ENCODE peak calls at places on chromosomes 5 and 9, in four cellular contexts. One of them, this sample, is unnamed.
A peak's percentile ranks its signal among the peaks of the same experiment; 100 is the strongest.

GRCh38 chr5:139204196-139204595 is 6.0 kb upstream of the SIL1 start:
- DNase-seq in right cardiac atrium: no peak
- DNase-seq in MM.1S: no peak
- DNase-seq in sciatic nerve: no peak
- DNase-seq in this sample: no peak

GRCh38 chr5:19210886-19211285 is 777.1 kb downstream of the CDH18 start:
- DNase-seq in right cardiac atrium: no peak
- DNase-seq in sciatic nerve: no peak
- DNase-seq in MM.1S: no peak
- DNase-seq in this sample: no peak

GRCh38 chr9:95204310-95204709 is 113.2 kb downstream of the FANCC start:
- DNase-seq in MM.1S: no peak
- DNase-seq in sciatic nerve: no peak
- DNase-seq in right cardiac atrium: no peak
- DNase-seq in this sample: no peak

GRCh38 chr5:37755581-37755980 is 84.3 kb downstream of the GDNF start:
- DNase-seq in sciatic nerve: no peak
- DNase-seq in right cardiac atrium: no peak
- DNase-seq in MM.1S: no peak
- DNase-seq in this sample: no peak

GRCh38 chr5:88732181-88732633 is 150.8 kb downstream of the MEF2C start:
- DNase-seq in sciatic nerve: no peak
- DNase-seq in MM.1S: peak; percentile 24
- DNase-seq in right cardiac atrium: peak; percentile 60
- DNase-seq in this sample: peak; percentile 94

GRCh38 chr9:89805726-89806125 is 200.9 kb downstream of the GADD45G start:
- DNase-seq in right cardiac atrium: no peak
- DNase-seq in sciatic nerve: no peak
- DNase-seq in MM.1S: no peak
- DNase-seq in this sample: no peak

GRCh38 chr5:33734541-33734940 is 157.2 kb downstream of the ADAMTS12 start:
- DNase-seq in sciatic nerve: no peak
- DNase-seq in right cardiac atrium: no peak
- DNase-seq in MM.1S: no peak
- DNase-seq in this sample: no peak

GRCh38 chr9:99253772-99254431 is 31.8 kb downstream of the SEC61B start:
- DNase-seq in sciatic nerve: no peak
- DNase-seq in MM.1S: peak; percentile 93
- DNase-seq in right cardiac atrium: peak; percentile 46
- DNase-seq in this sample: peak; percentile 90

GRCh38 chr9:76759726-76760125 is 4.5 kb upstream of the PCA3 start:
- DNase-seq in right cardiac atrium: no peak
- DNase-seq in MM.1S: no peak
- DNase-seq in sciatic nerve: no peak
- DNase-seq in this sample: no peak

GRCh38 chr5:179262126-179262920 is 82.9 kb downstream of the ADAMTS2 start:
- DNase-seq in right cardiac atrium: no peak
- DNase-seq in sciatic nerve: peak; percentile 41
- DNase-seq in MM.1S: no peak
- DNase-seq in this sample: no peak

This sample was measured in GM12878.